ENCODE peak calls at places on chromosomes 2 and 18, in nine cellular contexts. S, H, O, U, W, B, R, L and N are unnamed samples. For H3K4me1, the result is how much of the 10 kb centered on the place peaks cover.

GRCh38 chr2:156704132-156704531 is 268.0 kb downstream of the GPD2 start:
- DNase-seq in L (no peak), U (no peak), B (no peak), O (no peak), S (no peak), R (no peak), H (no peak), W (no peak), N (no peak)

GRCh38 chr2:17578466-17578928 is 38.0 kb downstream of the VSNL1 start:
- DNase-seq in L (no peak), U (no peak), W (no peak), R (no peak), B (no peak), O (no peak), S (no peak), H (peak), N (no peak)

GRCh38 chr2:240182001-240182400 is 41.5 kb upstream of the OTOS start:
- DNase-seq in L (no peak), W (peak), U (no peak), R (no peak), S (no peak), H (peak), B (no peak), O (no peak), N (no peak)

GRCh38 chr18:58541789-58542425 is 87.0 kb downstream of the ALPK2 start:
- DNase-seq in U (no peak), O (peak), R (no peak), S (peak), L (no peak), H (peak), B (peak), W (no peak), N (no peak)

GRCh38 chr2:96359310-96359709 is 23.7 kb downstream of the NCAPH start:
- DNase-seq in H (peak), L (no peak), U (no peak), W (no peak), S (no peak), O (peak), B (no peak), R (no peak), N (no peak)

GRCh38 chr2:182165196-182165595 is 179.5 kb downstream of the PPP1R1C start:
- DNase-seq in H (no peak), R (no peak), O (no peak), L (no peak), U (no peak), W (no peak), B (no peak), S (no peak), N (no peak)

GRCh38 chr2:108922141-108922915 is 66.7 kb downstream of the EDAR start:
- DNase-seq in R (no peak), U (no peak), O (no peak), B (peak), S (no peak), H (peak), L (no peak), W (no peak), N (no peak)

GRCh38 chr2:46565364-46565763 is 86.0 kb downstream of the TMEM247 start:
- DNase-seq in S (no peak), U (no peak), H (no peak), R (no peak), O (no peak), B (no peak), L (no peak), W (no peak), N (no peak)

GRCh38 chr2:46963961-46964673 is 48.5 kb upstream of the MCFD2 start:
- DNase-seq in R (no peak), L (no peak), U (no peak), H (no peak), B (peak), W (no peak), S (no peak), O (no peak), N (no peak)

GRCh38 chr18:63342206-63342605 is 22.6 kb upstream of the BCL2 start:
- DNase-seq in U (peak), W (no peak), B (peak), L (no peak), S (peak), O (peak), H (peak), R (no peak), N (no peak)

GRCh38 chr2:147855316-147855715 is 10.5 kb downstream of the ACVR2A start:
- DNase-seq in O (no peak), H (no peak), L (no peak), S (no peak), U (no peak), B (no peak), W (no peak), R (no peak), N (no peak)

GRCh38 chr2:119638891-119639539 is 40.0 kb upstream of the TMEM177 start:
- DNase-seq in R (no peak), L (no peak), W (no peak), U (no peak), S (peak), B (peak), O (no peak), H (peak), N (no peak)

GRCh38 chr2:202249864-202250263 is 11.5 kb upstream of the SUMO1 start:
- DNase-seq in L (no peak), S (no peak), H (peak), W (no peak), O (no peak), U (no peak), B (no peak), R (no peak), N (peak)

GRCh38 chr18:36402765-36403396 is 105.4 kb downstream of the FHOD3 start:
- DNase-seq in L (peak), O (no peak), H (peak), B (peak), W (no peak), R (peak), S (no peak), U (peak), N (peak)

GRCh38 chr2:141341444-141341843 is 789.4 kb downstream of the LRP1B start:
- DNase-seq in L (no peak), B (peak), U (no peak), W (no peak), S (peak), H (no peak), O (no peak), R (no peak), N (no peak)

GRCh38 chr2:47656715-47657600 is 126.0 kb upstream of the MSH6 start:
- DNase-seq in L (no peak), H (no peak), S (no peak), R (no peak), O (no peak), B (peak), U (no peak), W (no peak), N (no peak)

GRCh38 chr2:75098856-75099255 is 100.5 kb downstream of the TACR1 start:
- DNase-seq in U (no peak), W (no peak), B (peak), H (peak), R (no peak), O (no peak), S (peak), L (no peak), N (peak)

GRCh38 chr2:225270861-225271260 is 128.6 kb upstream of the NYAP2 start:
- DNase-seq in R (no peak), U (no peak), W (no peak), H (peak), L (no peak), O (no peak), S (peak), B (peak), N (no peak)

GRCh38 chr2:152097291-152098032 is 1.4 kb downstream of the CACNB4 start:
- DNase-seq in H (peak), L (peak), U (no peak), S (peak), R (peak), B (peak), O (no peak), W (no peak), N (no peak)

GRCh38 chr18:53780666-53781065 is 443.8 kb downstream of the MBD2 start:
- DNase-seq in B (no peak), W (no peak), O (no peak), R (no peak), U (no peak), S (no peak), H (no peak), L (no peak), N (no peak)

GRCh38 chr2:105235388-105236059 is 6.0 kb upstream of the GPR45 start:
- DNase-seq in L (peak), B (peak), O (peak), W (peak), R (peak), H (peak), S (peak), U (peak), N (peak)
- H3K4me3 ChIP-seq in L (no peak), B (no peak), O (no peak), W (no peak), R (no peak), H (no peak), S (no peak), U (no peak), N (no peak)

DNA sequence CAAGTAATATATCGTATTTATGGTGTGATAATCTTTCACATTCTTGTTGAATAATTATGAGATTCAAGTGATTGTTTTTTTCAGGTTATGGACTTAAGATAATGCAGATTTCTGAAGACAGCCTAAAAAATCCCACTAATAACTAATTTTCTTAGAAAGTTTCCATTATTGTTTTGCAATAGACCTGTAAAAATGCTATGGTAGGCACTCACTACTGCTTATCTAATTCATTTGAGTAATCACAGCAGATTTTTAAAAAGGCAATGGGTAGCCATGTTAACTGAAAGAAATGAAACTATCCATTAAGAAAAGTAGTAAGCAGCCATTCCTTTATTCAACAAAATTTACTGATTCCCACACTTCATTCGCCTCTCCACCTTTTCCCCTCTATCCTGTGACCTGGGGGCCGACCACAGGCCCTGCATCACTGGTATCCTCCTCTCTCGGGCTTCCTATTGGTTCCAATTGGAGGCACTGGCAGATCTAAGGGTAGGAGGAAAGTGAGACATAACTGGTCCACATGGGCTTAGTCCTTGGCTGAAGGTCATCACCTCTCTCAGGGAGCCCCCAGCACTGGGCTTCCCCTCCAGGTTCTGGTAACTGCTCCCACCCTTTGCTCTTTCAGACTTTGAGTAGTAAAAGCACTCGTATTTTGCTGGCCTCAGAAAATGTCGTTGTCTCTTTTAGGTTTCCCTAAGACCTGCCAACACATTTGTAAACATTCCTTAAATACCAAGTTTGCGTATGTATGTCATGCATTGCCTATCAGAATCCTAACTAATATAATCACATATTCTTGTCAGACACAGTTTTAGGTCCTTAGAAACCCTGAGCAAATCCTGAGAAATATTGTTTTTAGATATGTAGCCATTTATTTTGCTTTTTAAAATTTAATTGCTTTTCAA is 18.5 kb downstream of the RBMS1 start:
- DNase-seq in O (no peak), S (no peak), R (no peak), W (no peak), L (no peak), U (no peak), H (peak), B (peak), N (no peak)
- H3K4me1 ChIP-seq in O (under half), S (under half), R (under half), W (half or more), L (half or more), U (half or more), H (under half), B (under half), N (under half)

GRCh38 chr2:44942304-44943030 is 965 bp downstream of the SIX3 start:
- DNase-seq in U (no peak), O (no peak), H (peak), L (no peak), R (no peak), B (no peak), W (no peak), S (no peak), N (no peak)
- H3K4me3 ChIP-seq in U (peak), O (no peak), H (peak), L (peak), R (peak), B (peak), W (peak), S (no peak), N (no peak)

GRCh38 chr2:189679224-189679623 is 4.8 kb downstream of the ANKAR start:
- DNase-seq in R (no peak), U (no peak), H (no peak), S (no peak), L (no peak), B (no peak), O (no peak), W (no peak), N (no peak)
- H3K4me1 ChIP-seq in R (under half), U (under half), H (under half), S (under half), L (under half), B (under half), O (under half), W (under half), N (under half)